ENCODE peak calls at places on chromosomes 1 and 21, in eight cellular contexts. L, X, Z, D, O, C, K and T are unnamed samples.

GRCh38 chr1:224058303-224058702 is 55.6 kb upstream of the FBXO28 start:
- DNase-seq in L (no peak), X (peak), Z (no peak), D (no peak), O (no peak), C (no peak), K (no peak), T (no peak)

GRCh38 chr21:29148535-29148934 is 18.1 kb downstream of the MAP3K7CL start:
- DNase-seq in L (no peak), X (peak), Z (no peak), D (no peak), O (no peak), C (no peak), K (no peak), T (peak)

GRCh38 chr1:214187152-214187900 is 93.6 kb upstream of the SMYD2 start:
- DNase-seq in L (peak), X (peak), Z (peak), D (no peak), O (no peak), C (no peak), K (peak), T (no peak)

GRCh38 chr1:168468042-168468809 is 75.6 kb downstream of the XCL2 start:
- DNase-seq in L (no peak), X (no peak), Z (no peak), D (no peak), O (no peak), C (no peak), K (no peak), T (peak)

GRCh38 chr1:224769987-224770693 is 154.0 kb downstream of the CNIH3 start:
- DNase-seq in L (no peak), X (peak), Z (no peak), D (no peak), O (no peak), C (no peak), K (no peak), T (peak)

GRCh38 chr1:163197022-163197421 is 5.7 kb downstream of the RGS5 start:
- DNase-seq in L (no peak), X (no peak), Z (no peak), D (no peak), O (no peak), C (no peak), K (no peak), T (no peak)

GRCh38 chr1:155420788-155421187 is 100.1 kb downstream of the RUSC1 start:
- DNase-seq in L (no peak), X (no peak), Z (no peak), D (no peak), O (no peak), C (no peak), K (no peak), T (no peak)

GRCh38 chr1:227946624-227947424 is 908 bp downstream of the WNT9A start:
- DNase-seq in L (peak), X (peak), Z (peak), D (peak), O (peak), C (no peak), K (peak), T (peak)

GRCh38 chr1:175410560-175410959 is 218.0 kb upstream of the KIAA0040 start:
- DNase-seq in L (no peak), X (no peak), Z (no peak), D (no peak), O (no peak), C (no peak), K (no peak), T (no peak)

GRCh38 chr1:180633092-180634045 is 1.5 kb downstream of the XPR1 start:
- DNase-seq in L (no peak), X (peak), Z (no peak), D (no peak), O (no peak), C (no peak), K (no peak), T (peak)

GRCh38 chr1:68120136-68120791 is 69.8 kb upstream of the DIRAS3 start:
- DNase-seq in L (peak), X (peak), Z (peak), D (no peak), O (no peak), C (no peak), K (peak), T (peak)

GRCh38 chr1:180251526-180252305 is 21.7 kb downstream of the LHX4 start:
- DNase-seq in L (no peak), X (no peak), Z (no peak), D (no peak), O (no peak), C (no peak), K (no peak), T (no peak)

GRCh38 chr1:156490401-156491032 is 10.1 kb downstream of the MEF2D start:
- DNase-seq in L (peak), X (no peak), Z (peak), D (peak), O (no peak), C (no peak), K (peak), T (no peak)